ENCODE peak calls at places on chromosomes 4 and X, in four cellular contexts. One of them, this sample, is unnamed.

GRCh38 chr4:52250124-52250523 is 199.0 kb downstream of the SPATA18 start:
- DNase-seq in AG04450: no peak
- DNase-seq in colonic mucosa: peak; percentile 18
- DNase-seq in GM12878: no peak
- DNase-seq in this sample: no peak

GRCh38 chr4:165383757-165384156 is 4.9 kb downstream of the CPE start:
- DNase-seq in AG04450: no peak
- DNase-seq in colonic mucosa: no peak
- DNase-seq in GM12878: no peak
- DNase-seq in this sample: no peak

GRCh38 chr4:108018038-108018883 is 28.6 kb downstream of the HADH start:
- DNase-seq in AG04450: peak; percentile 55
- DNase-seq in colonic mucosa: peak; percentile 87
- DNase-seq in GM12878: no peak
- DNase-seq in this sample: peak; percentile 18

GRCh38 chrX:117376460-117376859 is 740.1 kb downstream of the KLHL13 start:
- DNase-seq in AG04450: no peak
- DNase-seq in colonic mucosa: no peak
- DNase-seq in GM12878: no peak
- DNase-seq in this sample: no peak

GRCh38 chr4:6732441-6733357 is 16.7 kb downstream of the BLOC1S4 start:
- DNase-seq in AG04450: peak; percentile 86
- DNase-seq in colonic mucosa: peak; percentile 52
- DNase-seq in GM12878: no peak
- DNase-seq in this sample: no peak

GRCh38 chrX:110462957-110463356 is 104.3 kb downstream of the RTL9 start:
- DNase-seq in AG04450: no peak
- DNase-seq in colonic mucosa: no peak
- DNase-seq in GM12878: no peak
- DNase-seq in this sample: no peak

GRCh38 chr4:182916483-182917181 is 554 bp downstream of the DCTD start:
- DNase-seq in AG04450: no peak
- DNase-seq in colonic mucosa: peak; percentile 47
- DNase-seq in GM12878: no peak
- DNase-seq in this sample: peak; percentile 70

GRCh38 chrX:10021461-10022272 is 54.5 kb downstream of the CLDN34 start:
- DNase-seq in AG04450: no peak
- DNase-seq in colonic mucosa: no peak
- DNase-seq in GM12878: no peak
- DNase-seq in this sample: no peak

GRCh38 chrX:37380920-37381319 is 31.8 kb downstream of the PRRG1 start:
- DNase-seq in AG04450: peak; percentile 15
- DNase-seq in colonic mucosa: peak; percentile 32
- DNase-seq in GM12878: no peak
- DNase-seq in this sample: no peak

GRCh38 chr4:113350576-113350975 is 301.1 kb downstream of the ANK2 start:
- DNase-seq in AG04450: no peak
- DNase-seq in colonic mucosa: no peak
- DNase-seq in GM12878: peak; percentile 17
- DNase-seq in this sample: peak; percentile 15

GRCh38 chrX:154695913-154696312 is 42.5 kb upstream of the CTAG2 start:
- DNase-seq in AG04450: no peak
- DNase-seq in colonic mucosa: no peak
- DNase-seq in GM12878: no peak
- DNase-seq in this sample: no peak

GRCh38 chr4:10765386-10765785 is 80.8 kb upstream of the CLNK start:
- DNase-seq in AG04450: no peak
- DNase-seq in colonic mucosa: no peak
- DNase-seq in GM12878: no peak
- DNase-seq in this sample: no peak

GRCh38 chr4:78665216-78665615 is 110.9 kb upstream of the BMP2K start:
- DNase-seq in AG04450: no peak
- DNase-seq in colonic mucosa: no peak
- DNase-seq in GM12878: no peak
- DNase-seq in this sample: no peak

GRCh38 chrX:107537815-107538214 is 88.4 kb downstream of the FRMPD3 start:
- DNase-seq in AG04450: no peak
- DNase-seq in colonic mucosa: peak; percentile 27
- DNase-seq in GM12878: no peak
- DNase-seq in this sample: no peak

DNA sequence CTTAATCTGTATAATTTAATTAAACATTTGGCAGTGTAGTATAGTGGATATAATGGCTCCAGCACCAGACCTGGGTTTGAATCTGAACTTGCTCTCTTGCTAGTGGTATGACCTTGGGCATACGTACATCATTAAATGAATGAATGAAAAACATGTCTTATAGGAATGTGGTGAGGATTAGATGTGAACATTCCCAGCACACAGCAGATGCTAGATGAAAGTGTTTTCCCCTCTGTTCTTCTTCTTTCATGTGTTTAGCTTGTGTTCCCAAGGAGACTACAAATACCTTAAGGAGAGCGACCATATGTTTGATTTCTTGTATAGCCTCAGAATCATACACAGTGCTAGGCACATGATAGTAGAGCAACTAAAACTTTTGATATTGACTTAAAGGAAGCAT is 56.5 kb downstream of the CT47B1 start:
- DNase-seq in AG04450: no peak
- DNase-seq in colonic mucosa: no peak
- DNase-seq in GM12878: no peak
- DNase-seq in this sample: no peak
- H3K27me3 ChIP-seq in AG04450: no peaks in the 10 kb centered on the region
- H3K27me3 ChIP-seq in colonic mucosa: no peaks in the 10 kb centered on the region
- H3K27me3 ChIP-seq in GM12878: no peaks in the 10 kb centered on the region
- H3K27me3 ChIP-seq in this sample: no peaks in the 10 kb centered on the region

GRCh38 chrX:2577844-2578444 is 77.2 kb upstream of the DHRSX start:
- DNase-seq in AG04450: no peak
- DNase-seq in colonic mucosa: no peak
- DNase-seq in GM12878: no peak
- DNase-seq in this sample: no peak
- TF ChIP-seq CTCF in AG04450: no peak
- TF ChIP-seq CTCF in colonic mucosa: no peak
- TF ChIP-seq CTCF in GM12878: no peak
- TF ChIP-seq CTCF in this sample: no peak

DNA sequence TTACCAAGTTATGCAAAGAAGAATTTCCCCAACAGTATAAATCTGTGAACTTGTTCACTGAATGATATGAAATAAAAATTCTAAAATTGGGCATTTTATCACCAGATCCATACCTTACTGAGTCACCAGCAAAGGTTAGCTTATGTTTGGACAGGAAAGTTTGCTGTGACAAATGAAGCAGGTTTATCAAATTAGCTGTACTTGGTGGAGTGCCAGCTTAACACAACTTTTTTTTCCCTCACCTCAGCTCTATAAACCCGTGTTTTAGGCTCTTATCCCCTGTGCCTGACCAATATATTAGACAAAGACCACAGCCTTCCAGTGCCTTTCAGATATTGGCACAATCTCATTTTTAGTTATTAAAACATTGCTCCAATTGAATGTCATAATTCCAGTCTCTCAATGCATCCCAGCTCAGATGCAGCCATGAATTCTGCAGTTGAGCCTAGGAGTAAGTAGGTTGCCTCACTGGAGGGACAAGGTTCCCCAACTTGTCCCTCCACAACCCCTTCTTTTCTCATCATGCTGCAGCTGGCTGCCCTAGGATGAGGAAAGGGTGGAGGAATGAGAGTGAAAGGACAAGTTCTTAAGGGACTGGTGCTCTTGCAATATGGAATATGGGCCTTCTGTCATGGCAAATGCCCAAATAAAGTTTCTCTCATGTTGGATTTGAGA is 27.0 kb upstream of the PDGFC start:
- DNase-seq in AG04450: no peak
- DNase-seq in colonic mucosa: no peak
- DNase-seq in GM12878: no peak
- DNase-seq in this sample: no peak
- H3K4me3 ChIP-seq in AG04450: no peak overlapping the region
- H3K4me3 ChIP-seq in colonic mucosa: no peak overlapping the region
- H3K4me3 ChIP-seq in GM12878: no peak overlapping the region
- H3K4me3 ChIP-seq in this sample: no peak overlapping the region

GRCh38 chr4:1400191-1400805 is 5.9 kb downstream of the NKX1-1 start:
- DNase-seq in AG04450: no peak
- DNase-seq in colonic mucosa: no peak
- DNase-seq in GM12878: no peak
- DNase-seq in this sample: no peak
- H3K27me3 ChIP-seq in AG04450: peaks cover 33% of the 10 kb centered on the region
- H3K27me3 ChIP-seq in colonic mucosa: peaks cover 46% of the 10 kb centered on the region
- H3K27me3 ChIP-seq in GM12878: no peaks in the 10 kb centered on the region
- H3K27me3 ChIP-seq in this sample: no peaks in the 10 kb centered on the region

DNA sequence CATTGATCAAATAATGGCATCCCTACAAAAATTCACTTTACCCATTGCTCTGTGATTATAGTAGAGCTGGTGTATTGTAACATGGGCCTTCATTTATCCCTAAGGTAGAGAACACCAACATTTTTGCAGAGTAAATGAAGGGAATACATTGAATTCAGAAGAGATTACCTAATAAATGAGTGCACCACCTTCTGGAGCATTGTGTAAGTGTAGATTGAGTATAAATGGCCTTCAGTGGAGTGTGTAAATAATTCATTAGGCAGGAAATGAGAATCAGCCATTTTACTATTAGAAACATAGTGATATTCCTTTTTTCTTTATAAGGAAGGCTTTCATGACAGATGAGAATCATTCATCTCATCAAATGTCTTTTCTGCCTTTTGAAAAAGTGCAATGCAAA is 155.8 kb downstream of the FAM47B start:
- DNase-seq in AG04450: no peak
- DNase-seq in colonic mucosa: no peak
- DNase-seq in GM12878: no peak
- DNase-seq in this sample: no peak
- TF ChIP-seq CTCF in AG04450: peak; percentile 12
- TF ChIP-seq CTCF in colonic mucosa: no peak
- TF ChIP-seq CTCF in GM12878: no peak
- TF ChIP-seq CTCF in this sample: no peak

GRCh38 chrX:139025822-139026221 is 314.3 kb upstream of the FGF13 start:
- DNase-seq in AG04450: no peak
- DNase-seq in colonic mucosa: no peak
- DNase-seq in GM12878: no peak
- DNase-seq in this sample: no peak

GRCh38 chrX:139015627-139016026 is 304.1 kb upstream of the FGF13 start:
- DNase-seq in AG04450: no peak
- DNase-seq in colonic mucosa: no peak
- DNase-seq in GM12878: no peak
- DNase-seq in this sample: no peak

GRCh38 chrX:139023531-139023930 is 312.0 kb upstream of the FGF13 start:
- DNase-seq in AG04450: no peak
- DNase-seq in colonic mucosa: no peak
- DNase-seq in GM12878: no peak
- DNase-seq in this sample: no peak

GRCh38 chrX:139026406-139027200 is 315.1 kb upstream of the FGF13 start:
- DNase-seq in AG04450: no peak
- DNase-seq in colonic mucosa: no peak
- DNase-seq in GM12878: no peak
- DNase-seq in this sample: no peak

DNA sequence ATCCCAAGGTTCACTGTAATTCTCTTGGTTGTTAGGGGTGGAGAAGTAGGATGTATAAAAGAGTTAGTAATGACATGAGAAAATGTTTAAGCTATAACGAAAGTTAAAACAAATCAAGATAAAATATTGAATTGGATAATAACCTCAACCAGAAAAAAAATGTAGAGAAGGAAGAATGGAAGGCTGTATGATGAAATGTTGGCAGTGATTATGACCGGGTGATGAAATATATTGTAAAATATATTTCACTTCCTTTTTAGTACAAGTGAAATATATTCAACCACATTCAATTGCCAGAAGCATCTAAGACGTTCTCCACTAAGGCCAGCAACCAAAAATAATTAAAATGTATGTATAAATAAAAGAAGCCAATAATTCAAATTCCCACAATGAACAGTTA is 309.3 kb upstream of the FGF13 start:
- DNase-seq in AG04450: no peak
- DNase-seq in colonic mucosa: no peak
- DNase-seq in GM12878: no peak
- DNase-seq in this sample: no peak
- H3K4me3 ChIP-seq in AG04450: no peak overlapping the region
- H3K4me3 ChIP-seq in colonic mucosa: no peak overlapping the region
- H3K4me3 ChIP-seq in GM12878: no peak overlapping the region
- H3K4me3 ChIP-seq in this sample: no peak overlapping the region

GRCh38 chr4:3742610-3743009 is 23.6 kb upstream of the ADRA2C start:
- DNase-seq in AG04450: no peak
- DNase-seq in colonic mucosa: no peak
- DNase-seq in GM12878: no peak
- DNase-seq in this sample: no peak
- H3K27me3 ChIP-seq in AG04450: peaks cover 31% of the 10 kb centered on the region
- H3K27me3 ChIP-seq in colonic mucosa: peaks cover 14% of the 10 kb centered on the region
- H3K27me3 ChIP-seq in GM12878: no peaks in the 10 kb centered on the region
- H3K27me3 ChIP-seq in this sample: peaks cover 2% of the 10 kb centered on the region

GRCh38 chrX:6266041-6266440 is 37.4 kb upstream of the NLGN4X start:
- DNase-seq in AG04450: no peak
- DNase-seq in colonic mucosa: no peak
- DNase-seq in GM12878: no peak
- DNase-seq in this sample: no peak
- TF ChIP-seq CTCF in AG04450: no peak
- TF ChIP-seq CTCF in colonic mucosa: no peak
- TF ChIP-seq CTCF in GM12878: no peak
- TF ChIP-seq CTCF in this sample: no peak

DNA sequence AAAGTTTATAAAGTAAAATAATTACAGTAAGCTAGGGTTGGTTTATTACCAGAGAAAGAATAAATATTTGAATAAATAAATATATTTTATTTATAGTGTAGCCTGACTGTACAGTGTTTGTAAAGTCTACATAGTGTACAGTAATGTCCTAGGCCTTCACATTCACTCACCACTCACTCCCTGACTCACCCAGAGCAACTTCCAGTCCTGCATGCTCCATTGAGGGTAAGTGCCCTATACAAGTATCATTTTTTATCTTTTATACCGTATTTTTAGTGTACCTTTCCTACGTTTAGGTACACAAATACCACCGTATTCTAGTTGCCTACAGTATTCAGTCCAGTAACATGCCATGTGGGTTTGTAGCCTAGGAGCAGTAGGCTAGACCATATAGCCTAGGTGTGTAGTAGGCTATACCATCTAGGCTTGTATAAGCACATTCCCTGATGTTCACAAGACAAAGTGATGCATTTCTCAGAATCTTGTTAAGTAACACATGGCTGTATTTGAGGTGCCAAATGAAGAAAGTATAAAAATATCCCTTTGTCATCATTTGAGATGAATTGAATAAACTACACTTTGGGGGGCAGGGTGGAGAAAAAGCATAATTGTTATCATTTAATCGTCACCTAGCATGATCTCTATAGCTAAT is 14.7 kb upstream of the KLHL8 start:
- DNase-seq in AG04450: no peak
- DNase-seq in colonic mucosa: no peak
- DNase-seq in GM12878: no peak
- DNase-seq in this sample: no peak
- H3K4me3 ChIP-seq in AG04450: peak overlapping the region; percentile 57
- H3K4me3 ChIP-seq in colonic mucosa: peak overlapping the region; percentile 42
- H3K4me3 ChIP-seq in GM12878: peak overlapping the region; percentile 66
- H3K4me3 ChIP-seq in this sample: no peak overlapping the region

This sample was measured in GM06990.